ENCODE peak calls at places on chromosomes 16 and 17, in four cellular contexts. U is stimulated activated CD8-positive, alpha-beta memory T cell treated with anti-CD3 and anti-CD28 coated beads, Interleukin-4, amount 100 ng/mL, for 24 hours; D is stomach; T is stimulated activated CD4-positive, alpha-beta T cell treated with anti-CD3 and anti-CD28 coated beads, TNF-alpha, amount 100 ng/mL, for 48 hours. Q is an unnamed sample.
A peak's percentile ranks its signal among the peaks of the same experiment; 100 is the strongest.

GRCh38 chr16:82629441-82630027 is 2.8 kb downstream of the CDH13 start:
- DNase-seq in U (no peak), D (no peak), T (no peak), Q (no peak)

GRCh38 chr17:80287038-80287437 is 26.4 kb downstream of the RNF213 start:
- DNase-seq in U (no peak), D (no peak), T (no peak), Q (no peak)

GRCh38 chr17:73255671-73256181 is 6.0 kb downstream of the CPSF4L start:
- DNase-seq in U (peak; percentile 29), D (peak; percentile 51), T (peak; percentile 14), Q (peak; percentile 51)

GRCh38 chr16:89096768-89097527 is 3.3 kb downstream of the ACSF3 start:
- DNase-seq in U (peak; percentile 73), D (no peak), T (no peak), Q (no peak)

GRCh38 chr16:86483-86952 is 8.5 kb downstream of the MPG start:
- DNase-seq in U (no peak), D (no peak), T (no peak), Q (no peak)

GRCh38 chr17:60712675-60713074 is 35.0 kb downstream of the BCAS3 start:
- DNase-seq in U (no peak), D (no peak), T (no peak), Q (no peak)

GRCh38 chr16:1054660-1055556 is 17.6 kb upstream of the SSTR5 start:
- DNase-seq in U (peak; percentile 33), D (peak; percentile 68), T (no peak), Q (peak; percentile 49)

GRCh38 chr17:333626-334396 is 18.8 kb downstream of the RPH3AL start:
- DNase-seq in U (no peak), D (peak; percentile 60), T (no peak), Q (peak; percentile 47)

GRCh38 chr17:13594762-13595697 is 6.7 kb downstream of the HS3ST3A1 start:
- DNase-seq in U (peak; percentile 72), D (peak; percentile 74), T (peak; percentile 61), Q (peak; percentile 83)